ENCODE peak calls at places on chromosomes 4 and X, in eight cellular contexts. B is ovary, F is IMR-90, U is tibial nerve, Z is heart left ventricle, E is transverse colon, T is sigmoid colon, Y is right lobe of liver. S is an unnamed sample.
A peak's percentile ranks its signal among the peaks of the same experiment; 100 is the strongest.

GRCh38 chr4:81502561-81502960 is 30.9 kb upstream of the RASGEF1B start:
- DNase-seq in B (no peak), F (no peak), U (no peak), Z (no peak), E (no peak), T (no peak), Y (no peak), S (no peak)

GRCh38 chrX:155745792-155746191 is 133.0 kb upstream of the TMLHE start:
- DNase-seq in B (peak; percentile 49), F (peak; percentile 2), U (no peak), Z (no peak), E (peak; percentile 66), T (no peak), Y (no peak), S (no peak)

GRCh38 chr4:38673109-38673978 is 9.3 kb downstream of the KLF3 start:
- DNase-seq in B (peak; percentile 76), F (no peak), U (peak; percentile 41), Z (peak; percentile 71), E (peak; percentile 93), T (no peak), Y (peak; percentile 83), S (peak; percentile 72)

GRCh38 chr4:3431446-3431993 is 10.2 kb upstream of the HGFAC start:
- DNase-seq in B (no peak), F (no peak), U (no peak), Z (no peak), E (no peak), T (no peak), Y (no peak), S (no peak)

GRCh38 chr4:77156912-77157858 is at the start of gene CCNG2:
- DNase-seq in B (peak; percentile 90), F (peak; percentile 94), U (peak; percentile 90), Z (peak; percentile 90), E (peak; percentile 88), T (peak; percentile 94), Y (peak; percentile 85), S (peak; percentile 97)

GRCh38 chr4:5143940-5144339 is 92.7 kb downstream of the STK32B start:
- DNase-seq in B (no peak), F (no peak), U (no peak), Z (no peak), E (no peak), T (no peak), Y (no peak), S (no peak)

GRCh38 chr4:38424171-38424871 is 239.7 kb upstream of the KLF3 start:
- DNase-seq in B (no peak), F (no peak), U (no peak), Z (no peak), E (peak; percentile 52), T (no peak), Y (no peak), S (no peak)

GRCh38 chr4:8710946-8711345 is 118.4 kb downstream of the CPZ start:
- DNase-seq in B (no peak), F (no peak), U (no peak), Z (peak; percentile 46), E (peak; percentile 2), T (peak; percentile 41), Y (no peak), S (peak; percentile 78)

GRCh38 chrX:150202641-150203248 is 160.4 kb upstream of the MAMLD1 start:
- DNase-seq in B (no peak), F (peak; percentile 63), U (no peak), Z (no peak), E (no peak), T (no peak), Y (no peak), S (peak; percentile 78)

GRCh38 chrX:118062048-118062789 is 54.4 kb downstream of the KLHL13 start:
- DNase-seq in B (no peak), F (no peak), U (no peak), Z (no peak), E (no peak), T (no peak), Y (no peak), S (no peak)

GRCh38 chr4:24632011-24632410 is 47.7 kb upstream of the DHX15 start:
- DNase-seq in B (no peak), F (no peak), U (no peak), Z (no peak), E (no peak), T (no peak), Y (no peak), S (no peak)

GRCh38 chr4:48109413-48110263 is 24.4 kb downstream of the TXK start:
- DNase-seq in B (no peak), F (peak; percentile 40), U (no peak), Z (no peak), E (no peak), T (no peak), Y (no peak), S (no peak)

GRCh38 chrX:24260827-24261550 is 52.9 kb downstream of the SUPT20HL2 start:
- DNase-seq in B (no peak), F (peak; percentile 47), U (peak; percentile 37), Z (no peak), E (peak; percentile 39), T (peak; percentile 81), Y (no peak), S (peak; percentile 50)

GRCh38 chr4:182212211-182212761 is 30.9 kb upstream of the TENM3 start:
- DNase-seq in B (no peak), F (peak; percentile 65), U (no peak), Z (no peak), E (no peak), T (no peak), Y (no peak), S (no peak)

GRCh38 chrX:8657883-8658282 is 74.1 kb downstream of the ANOS1 start:
- DNase-seq in B (no peak), F (no peak), U (no peak), Z (no peak), E (no peak), T (no peak), Y (no peak), S (no peak)

GRCh38 chr4:4618846-4619245 is 77.0 kb upstream of the STX18 start:
- DNase-seq in B (no peak), F (no peak), U (no peak), Z (no peak), E (no peak), T (no peak), Y (no peak), S (no peak)

GRCh38 chr4:181503800-181504364 is 739.3 kb upstream of the TENM3 start:
- DNase-seq in B (no peak), F (no peak), U (no peak), Z (no peak), E (no peak), T (no peak), Y (no peak), S (no peak)

GRCh38 chrX:106997611-106998010 is 2.4 kb downstream of the MORC4 start:
- DNase-seq in B (no peak), F (no peak), U (no peak), Z (no peak), E (no peak), T (no peak), Y (no peak), S (no peak)

GRCh38 chrX:106999002-106999975 is 723 bp downstream of the MORC4 start:
- DNase-seq in B (peak; percentile 49), F (peak; percentile 49), U (peak; percentile 49), Z (peak; percentile 60), E (peak; percentile 52), T (peak; percentile 76), Y (peak; percentile 66), S (peak; percentile 22)

GRCh38 chrX:106995678-106996077 is 4.3 kb downstream of the MORC4 start:
- DNase-seq in B (no peak), F (no peak), U (no peak), Z (no peak), E (no peak), T (no peak), Y (no peak), S (no peak)

DNA sequence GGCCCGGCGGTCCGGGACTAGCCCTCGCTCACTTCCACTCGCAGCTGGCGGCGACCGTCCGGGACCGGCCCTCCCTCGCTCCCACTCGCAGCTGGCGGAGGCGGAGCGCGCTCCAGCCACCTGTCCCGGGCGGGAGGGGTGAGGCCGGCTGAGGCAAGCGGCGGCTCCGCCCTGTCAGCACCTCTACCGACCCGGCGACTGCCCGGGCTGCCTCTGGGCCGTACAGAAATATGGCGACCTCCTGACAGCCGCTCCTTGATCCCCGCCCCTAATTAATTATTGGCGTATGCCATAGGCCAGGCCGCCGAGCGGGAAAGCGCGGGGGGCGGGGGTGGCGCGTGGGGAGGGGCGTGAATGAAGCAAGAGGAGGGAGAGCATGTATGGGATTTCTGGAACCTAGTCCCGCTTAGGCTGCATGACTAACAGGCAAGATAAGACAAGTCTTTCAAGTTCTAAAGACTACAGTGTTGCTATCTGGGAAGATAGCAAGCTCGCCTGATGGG is at the start of gene MORC4:
- DNase-seq in B (peak; percentile 80), F (peak; percentile 81), U (peak; percentile 63), Z (peak; percentile 85), E (peak; percentile 78), T (peak; percentile 91), Y (peak; percentile 87), S (peak; percentile 94)
- TF ChIP-seq POLR2A in B (peak; percentile 19), F (peak; percentile 34), U (peak; percentile 28), Z (peak; percentile 67), E (peak; percentile 27), T (peak; percentile 22), Y (peak; percentile 77), S (no peak)

GRCh38 chr4:107862658-107863057 is 37.9 kb downstream of the SGMS2 start:
- DNase-seq in B (no peak), F (peak; percentile 63), U (no peak), Z (no peak), E (peak; percentile 14), T (no peak), Y (no peak), S (peak; percentile 23)
- TF ChIP-seq CTCF in B (no peak), F (no peak), U (no peak), Z (no peak), E (no peak), T (no peak), Y (no peak), S (no peak)

GRCh38 chrX:136196691-136197155 is 49.4 kb downstream of the FHL1 start:
- DNase-seq in B (no peak), F (no peak), U (no peak), Z (no peak), E (no peak), T (no peak), Y (no peak), S (no peak)
- TF ChIP-seq POLR2A in B (no peak), F (no peak), U (no peak), Z (peak; percentile 22), E (peak; percentile 23), T (peak; percentile 14), Y (no peak), S (no peak)

GRCh38 chrX:147550217-147550616 is 361.5 kb upstream of the FMR1 start:
- DNase-seq in B (no peak), F (no peak), U (no peak), Z (no peak), E (no peak), T (no peak), Y (no peak), S (no peak)
- TF ChIP-seq CTCF in B (no peak), F (no peak), U (no peak), Z (peak; percentile 10), E (no peak), T (no peak), Y (peak; percentile 30), S (no peak)

S was measured in lower leg skin.